ENCODE peak calls at places on chromosomes 1 and 21, in seven cellular contexts. N is HCT116, Q is endodermal cell, J is fibroblast of lung, E is small intestine, P is dorsolateral prefrontal cortex, D is heart right ventricle. Z is an unnamed sample.

GRCh38 chr1:14486401-14487110 is 111.9 kb upstream of the KAZN start:
- DNase-seq in N (no peak), Q (no peak), J (peak; percentile 86), E (no peak), P (no peak), D (peak; percentile 18), Z (no peak)

GRCh38 chr21:28805885-28806284 is 186.8 kb downstream of the LTN1 start:
- DNase-seq in N (no peak), Q (no peak), J (peak; percentile 98), E (no peak), P (no peak), D (no peak), Z (no peak)

GRCh38 chr1:200279810-200280411 is 129.9 kb downstream of the ZNF281 start:
- DNase-seq in N (peak; percentile 55), Q (peak; percentile 90), J (peak; percentile 75), E (peak; percentile 81), P (no peak), D (peak; percentile 16), Z (peak; percentile 76)

GRCh38 chr1:24765308-24765988 is 20.2 kb downstream of the CLIC4 start:
- DNase-seq in N (no peak), Q (no peak), J (peak; percentile 73), E (no peak), P (no peak), D (no peak), Z (no peak)

GRCh38 chr1:3133671-3134070 is 64.7 kb downstream of the PRDM16 start:
- DNase-seq in N (no peak), Q (no peak), J (no peak), E (peak; percentile 37), P (no peak), D (no peak), Z (no peak)

GRCh38 chr1:184299076-184299790 is 87.6 kb upstream of the C1orf21 start:
- DNase-seq in N (no peak), Q (no peak), J (peak; percentile 70), E (no peak), P (no peak), D (no peak), Z (peak; percentile 2)

GRCh38 chr1:228287541-228288425 is 79.9 kb downstream of the OBSCN start:
- DNase-seq in N (no peak), Q (peak; percentile 28), J (no peak), E (no peak), P (no peak), D (no peak), Z (peak; percentile 44)

GRCh38 chr1:203301331-203301668 is 4.0 kb upstream of the BTG2 start:
- DNase-seq in N (no peak), Q (no peak), J (no peak), E (no peak), P (no peak), D (no peak), Z (no peak)

GRCh38 chr1:26417111-26417510 is 6.5 kb downstream of the LIN28A start:
- DNase-seq in N (peak; percentile 80), Q (peak; percentile 98), J (peak; percentile 67), E (peak; percentile 73), P (peak; percentile 47), D (peak; percentile 60), Z (peak; percentile 67)

GRCh38 chr1:28981170-28981569 is 66.8 kb downstream of the EPB41 start:
- DNase-seq in N (no peak), Q (no peak), J (peak; percentile 11), E (no peak), P (no peak), D (no peak), Z (no peak)

GRCh38 chr1:98677288-98677687 is 15.8 kb downstream of the SNX7 start:
- DNase-seq in N (no peak), Q (no peak), J (peak; percentile 59), E (no peak), P (no peak), D (no peak), Z (no peak)

GRCh38 chr1:40710581-40711315 is 19.2 kb downstream of the NFYC start:
- DNase-seq in N (no peak), Q (peak; percentile 49), J (no peak), E (peak; percentile 55), P (no peak), D (peak; percentile 4), Z (no peak)
- H3K4me3 ChIP-seq in N (no peak overlapping the region), Q (peak overlapping the region; percentile 91), J (peak overlapping the region; percentile 88), E (peak overlapping the region; percentile 45), P (peak overlapping the region; percentile 60), D (peak overlapping the region; percentile 65), Z (peak overlapping the region; percentile 67)

GRCh38 chr1:245650441-245650840 is 495.7 kb downstream of the KIF26B start:
- DNase-seq in N (no peak), Q (peak; percentile 16), J (no peak), E (no peak), P (no peak), D (no peak), Z (no peak)

GRCh38 chr1:245645894-245646293 is 491.1 kb downstream of the KIF26B start:
- DNase-seq in N (no peak), Q (no peak), J (no peak), E (no peak), P (no peak), D (no peak), Z (no peak)

GRCh38 chr1:245648749-245649517 is 494.1 kb downstream of the KIF26B start:
- DNase-seq in N (no peak), Q (peak; percentile 88), J (no peak), E (no peak), P (no peak), D (no peak), Z (peak; percentile 36)

GRCh38 chr1:245641384-245641783 is 486.6 kb downstream of the KIF26B start:
- DNase-seq in N (no peak), Q (no peak), J (no peak), E (no peak), P (no peak), D (no peak), Z (no peak)

DNA sequence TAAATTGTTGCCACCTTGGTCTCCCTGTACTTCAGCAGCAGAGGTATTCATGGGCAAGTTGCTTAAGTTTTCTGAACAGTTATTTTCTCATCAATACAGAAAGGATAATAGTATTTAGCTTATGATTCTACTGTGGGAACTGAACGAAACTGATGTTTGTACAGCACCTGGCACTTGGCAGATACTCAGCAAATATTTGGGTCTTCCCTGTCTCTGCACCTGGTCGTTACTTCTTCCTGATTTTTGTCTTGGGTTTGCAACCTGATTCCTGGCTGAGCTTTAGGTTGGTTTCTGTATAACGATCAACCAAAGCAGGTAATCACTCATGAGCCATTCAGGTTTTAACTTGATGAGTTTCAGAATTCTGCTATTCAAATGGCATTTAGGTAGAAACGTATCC is 490.6 kb downstream of the KIF26B start:
- DNase-seq in N (no peak), Q (no peak), J (no peak), E (no peak), P (no peak), D (no peak), Z (no peak)
- H3K27me3 ChIP-seq in N (peaks cover 15% of the 10 kb centered on the region), Q (no peaks in the 10 kb centered on the region), J (no peaks in the 10 kb centered on the region), E (no peaks in the 10 kb centered on the region), P (no peaks in the 10 kb centered on the region), D (no peaks in the 10 kb centered on the region), Z (no peaks in the 10 kb centered on the region)

GRCh38 chr1:44679468-44679867 is 5.0 kb downstream of the ARMH1 start:
- DNase-seq in N (no peak), Q (no peak), J (no peak), E (no peak), P (no peak), D (no peak), Z (no peak)

GRCh38 chr1:44678120-44678519 is 3.6 kb downstream of the ARMH1 start:
- DNase-seq in N (no peak), Q (no peak), J (no peak), E (no peak), P (no peak), D (no peak), Z (no peak)

GRCh38 chr1:44676484-44677200 is 2.1 kb downstream of the ARMH1 start:
- DNase-seq in N (no peak), Q (no peak), J (peak; percentile 81), E (peak; percentile 90), P (no peak), D (no peak), Z (no peak)

GRCh38 chr1:44677201-44677520 is 2.6 kb downstream of the ARMH1 start:
- DNase-seq in N (no peak), Q (no peak), J (peak; percentile 51), E (peak; percentile 26), P (no peak), D (no peak), Z (peak; percentile 43)

GRCh38 chr1:44678626-44679025 is 4.1 kb downstream of the ARMH1 start:
- DNase-seq in N (no peak), Q (no peak), J (no peak), E (no peak), P (no peak), D (no peak), Z (no peak)
- H3K4me3 ChIP-seq in N (no peak overlapping the region), Q (no peak overlapping the region), J (no peak overlapping the region), E (no peak overlapping the region), P (no peak overlapping the region), D (no peak overlapping the region), Z (no peak overlapping the region)

DNA sequence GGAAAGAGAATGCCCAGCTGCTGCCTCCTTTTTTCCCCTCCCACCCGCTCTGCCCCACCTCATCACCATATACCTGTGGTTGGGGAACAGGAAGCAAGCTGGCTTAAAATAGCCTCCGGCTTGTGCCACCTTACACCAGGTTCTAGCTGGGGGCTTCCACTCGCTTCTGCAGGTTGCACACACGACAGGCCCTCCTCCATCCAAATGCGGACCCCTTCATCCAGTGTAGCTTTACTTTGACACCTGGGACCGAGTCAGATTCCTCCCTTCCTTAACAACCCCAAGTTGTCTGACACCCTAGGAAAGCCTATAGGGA is 14.6 kb downstream of the BLACAT1 start:
- DNase-seq in N (no peak), Q (no peak), J (no peak), E (no peak), P (no peak), D (no peak), Z (no peak)
- H3K27me3 ChIP-seq in N (no peaks in the 10 kb centered on the region), Q (no peaks in the 10 kb centered on the region), J (peaks cover 25% of the 10 kb centered on the region), E (no peaks in the 10 kb centered on the region), P (no peaks in the 10 kb centered on the region), D (no peaks in the 10 kb centered on the region), Z (no peaks in the 10 kb centered on the region)

GRCh38 chr21:41368361-41369104 is 6.7 kb downstream of the MX2 start:
- DNase-seq in N (no peak), Q (no peak), J (no peak), E (no peak), P (no peak), D (no peak), Z (no peak)
- H3K4me3 ChIP-seq in N (no peak overlapping the region), Q (no peak overlapping the region), J (no peak overlapping the region), E (no peak overlapping the region), P (no peak overlapping the region), D (peak overlapping the region; percentile 41), Z (no peak overlapping the region)

GRCh38 chr1:47507921-47508894 is 70.4 kb downstream of the FOXD2 start:
- DNase-seq in N (no peak), Q (peak; percentile 80), J (no peak), E (peak; percentile 8), P (no peak), D (peak; percentile 25), Z (peak; percentile 78)
- H3K27me3 ChIP-seq in N (peaks cover 8% of the 10 kb centered on the region), Q (peaks cover 45% of the 10 kb centered on the region), J (peaks cover 22% of the 10 kb centered on the region), E (no peaks in the 10 kb centered on the region), P (peaks cover 61% of the 10 kb centered on the region), D (peaks cover 5% of the 10 kb centered on the region), Z (peaks cover 51% of the 10 kb centered on the region)

Z was measured in H7.